ENCODE peak calls at places on chromosomes 1 and 21, in four cellular contexts. M is A172; J is left colon; R is stimulated activated CD8-positive, alpha-beta memory T cell treated with anti-CD3 and anti-CD28 coated beads, Interleukin-4, amount 100 ng/mL, for 4 hours. P is an unnamed sample.

GRCh38 chr1:218165687-218166088 is 119.4 kb upstream of the RRP15 start:
- DNase-seq in M (no peak), J (no peak), R (no peak), P (no peak)

GRCh38 chr1:91781371-91781825 is 104.6 kb downstream of the TGFBR3 start:
- DNase-seq in M (peak; percentile 33), J (no peak), R (no peak), P (no peak)

GRCh38 chr21:36419241-36419640 is 34.0 kb downstream of the CHAF1B start:
- DNase-seq in M (no peak), J (no peak), R (no peak), P (no peak)

GRCh38 chr1:58508629-58509028 is 37.9 kb downstream of the OMA1 start:
- DNase-seq in M (no peak), J (no peak), R (no peak), P (no peak)

GRCh38 chr1:37055631-37056030 is 21.3 kb upstream of the GRIK3 start:
- DNase-seq in M (no peak), J (no peak), R (no peak), P (no peak)

GRCh38 chr1:112707217-112708001 is 482 bp upstream of the RHOC start:
- DNase-seq in M (peak; percentile 82), J (peak; percentile 89), R (no peak), P (peak; percentile 92)

GRCh38 chr1:201535046-201535777 is 3.7 kb upstream of the NAV1 start:
- DNase-seq in M (peak; percentile 90), J (no peak), R (no peak), P (no peak)

GRCh38 chr21:39373634-39374033 is 24.7 kb upstream of the HMGN1 start:
- DNase-seq in M (peak; percentile 37), J (no peak), R (no peak), P (no peak)

GRCh38 chr21:43880111-43880985 is 15.3 kb downstream of the AGPAT3 start:
- DNase-seq in M (peak; percentile 68), J (no peak), R (no peak), P (peak; percentile 40)

GRCh38 chr1:157682710-157683437 is 17.7 kb downstream of the FCRL3 start:
- DNase-seq in M (no peak), J (no peak), R (no peak), P (no peak)

GRCh38 chr1:47224676-47225399 is 7.2 kb downstream of the TAL1 start:
- DNase-seq in M (no peak), J (no peak), R (no peak), P (no peak)